ENCODE peak calls at places on chromosomes 6 and 20, in four cellular contexts. T is B cell, Q is progenitor cell of endocrine pancreas, I is cerebellar cortex. Y is an unnamed sample.

GRCh38 chr20:40540163-40540562 is 148.9 kb downstream of the MAFB start:
- DNase-seq in T (no peak), Q (no peak), I (no peak), Y (no peak)

GRCh38 chr6:19231878-19232519 is 605.2 kb upstream of the ID4 start:
- DNase-seq in T (no peak), Q (no peak), I (peak; percentile 18), Y (no peak)

GRCh38 chr20:44609511-44610312 is 27.3 kb downstream of the PKIG start:
- DNase-seq in T (peak; percentile 85), Q (peak; percentile 87), I (peak; percentile 91), Y (peak; percentile 91)

GRCh38 chr6:162612613-162613012 is 115.0 kb downstream of the PRKN start:
- DNase-seq in T (no peak), Q (no peak), I (no peak), Y (no peak)

GRCh38 chr6:39396854-39397253 is 74.4 kb upstream of the KCNK16 start:
- DNase-seq in T (no peak), Q (no peak), I (no peak), Y (no peak)

GRCh38 chr6:56749632-56750151 is 107.0 kb upstream of the DST start:
- DNase-seq in T (no peak), Q (no peak), I (no peak), Y (no peak)

GRCh38 chr20:33568378-33569289 is 78.7 kb downstream of the CBFA2T2 start:
- DNase-seq in T (peak; percentile 32), Q (peak; percentile 19), I (no peak), Y (no peak)

GRCh38 chr6:137804647-137805046 is 62.4 kb upstream of the TNFAIP3 start:
- DNase-seq in T (no peak), Q (no peak), I (no peak), Y (no peak)

GRCh38 chr20:20233041-20233514 is 134.8 kb upstream of the INSM1 start:
- DNase-seq in T (no peak), Q (no peak), I (no peak), Y (no peak)

GRCh38 chr6:136549359-136550044 is 720 bp downstream of the MAP7 start:
- DNase-seq in T (peak; percentile 33), Q (peak; percentile 34), I (peak; percentile 24), Y (peak; percentile 31)

GRCh38 chr20:588932-589672 is 21.0 kb downstream of the TCF15 start:
- DNase-seq in T (no peak), Q (no peak), I (peak; percentile 20), Y (no peak)

GRCh38 chr20:64065973-64066341 is 3.0 kb downstream of the TCEA2 start:
- DNase-seq in T (peak; percentile 75), Q (no peak), I (no peak), Y (no peak)

GRCh38 chr6:84280639-84281038 is 53.2 kb upstream of the CEP162 start:
- DNase-seq in T (no peak), Q (no peak), I (no peak), Y (no peak)

GRCh38 chr6:127119361-127120108 is 1.1 kb downstream of the RSPO3 start:
- DNase-seq in T (peak; percentile 9), Q (peak; percentile 22), I (peak; percentile 36), Y (peak; percentile 25)

GRCh38 chr20:63533388-63533787 is 3.8 kb downstream of the PTK6 start:
- DNase-seq in T (no peak), Q (no peak), I (no peak), Y (no peak)

GRCh38 chr6:21935561-21936028 is 342.0 kb downstream of the SOX4 start:
- DNase-seq in T (peak; percentile 9), Q (no peak), I (no peak), Y (peak; percentile 55)

GRCh38 chr6:1629316-1629715 is 19.6 kb downstream of the FOXC1 start:
- DNase-seq in T (no peak), Q (no peak), I (no peak), Y (no peak)

GRCh38 chr6:127176175-127176574 is 57.7 kb downstream of the RSPO3 start:
- DNase-seq in T (no peak), Q (no peak), I (no peak), Y (no peak)

GRCh38 chr6:158561938-158562337 is 2.0 kb downstream of the TMEM181 start:
- DNase-seq in T (no peak), Q (no peak), I (no peak), Y (no peak)